ENCODE peak calls at places on chromosomes 7 and 10, in seven cellular contexts. K is MM.1S, X is PC-9, J is mammary epithelial cell, B is tibial artery, L is OCI-LY7, Z is lower lobe of right lung. H is an unnamed sample.

GRCh38 chr10:110363572-110364411 is 59.1 kb upstream of the SMNDC1 start:
- DNase-seq in X (no peak), L (no peak), K (no peak), Z (no peak), B (no peak), J (peak; percentile 56), H (no peak)

GRCh38 chr10:43409385-43410109 is 561 bp upstream of the HNRNPF start:
- DNase-seq in L (no peak), X (peak; percentile 67), K (peak; percentile 55), Z (peak; percentile 82), J (no peak), B (peak; percentile 74), H (no peak)

GRCh38 chr10:89389254-89389653 is 3.2 kb upstream of the IFIT1 start:
- DNase-seq in X (no peak), B (no peak), J (peak; percentile 17), K (peak; percentile 56), L (peak; percentile 27), Z (no peak), H (peak; percentile 12)

GRCh38 chr7:130154501-130155317 is 50.5 kb downstream of the TMEM209 start:
- DNase-seq in L (no peak), K (no peak), X (no peak), J (no peak), Z (no peak), B (no peak), H (no peak)

GRCh38 chr7:129635300-129636029 is 23.9 kb downstream of the NRF1 start:
- DNase-seq in B (peak; percentile 69), Z (peak; percentile 51), L (peak; percentile 73), X (peak; percentile 62), J (peak; percentile 62), K (peak; percentile 85), H (no peak)

GRCh38 chr7:25117226-25118047 is 7.6 kb downstream of the CYCS start:
- DNase-seq in J (no peak), L (peak; percentile 66), X (no peak), B (no peak), K (no peak), Z (no peak), H (no peak)

GRCh38 chr7:112876877-112877276 is 86.7 kb upstream of the TMEM168 start:
- DNase-seq in Z (no peak), L (no peak), B (no peak), K (no peak), J (no peak), X (no peak), H (no peak)

GRCh38 chr7:101926265-101926664 is 108.8 kb downstream of the CUX1 start:
- DNase-seq in X (no peak), J (no peak), K (no peak), L (no peak), Z (no peak), B (no peak), H (no peak)

GRCh38 chr10:87541114-87541513 is 36.4 kb downstream of the MINPP1 start:
- DNase-seq in B (no peak), Z (no peak), K (no peak), J (peak; percentile 26), X (no peak), L (no peak), H (no peak)

GRCh38 chr10:75238182-75239180 is 2.7 kb upstream of the COMTD1 start:
- DNase-seq in J (no peak), Z (peak; percentile 70), B (no peak), X (no peak), K (no peak), L (no peak), H (no peak)

GRCh38 chr7:12571691-12572090 is 1.2 kb downstream of the SCIN start:
- DNase-seq in J (no peak), Z (no peak), L (no peak), X (no peak), K (no peak), B (no peak), H (no peak)

GRCh38 chr7:130938661-130939060 is 204.7 kb upstream of the KLF14 start:
- DNase-seq in B (no peak), K (no peak), J (no peak), L (no peak), Z (no peak), X (no peak), H (no peak)

GRCh38 chr7:129607471-129608120 is 3.9 kb upstream of the NRF1 start:
- DNase-seq in B (no peak), J (peak; percentile 36), Z (no peak), X (peak; percentile 42), K (peak; percentile 49), L (peak; percentile 46), H (no peak)

GRCh38 chr7:38550881-38551280 is 80.3 kb downstream of the AMPH start:
- DNase-seq in B (no peak), X (no peak), L (no peak), Z (no peak), J (no peak), K (peak; percentile 33), H (peak; percentile 24)

GRCh38 chr10:5291501-5292195 is 73.1 kb upstream of the UCN3 start:
- DNase-seq in Z (peak; percentile 78), X (peak; percentile 69), L (no peak), J (peak; percentile 96), B (peak; percentile 82), K (peak; percentile 46), H (peak; percentile 92)

GRCh38 chr10:111146025-111146640 is 69.3 kb downstream of the ADRA2A start:
- DNase-seq in K (no peak), J (no peak), B (no peak), Z (no peak), L (no peak), X (no peak), H (peak; percentile 70)

DNA sequence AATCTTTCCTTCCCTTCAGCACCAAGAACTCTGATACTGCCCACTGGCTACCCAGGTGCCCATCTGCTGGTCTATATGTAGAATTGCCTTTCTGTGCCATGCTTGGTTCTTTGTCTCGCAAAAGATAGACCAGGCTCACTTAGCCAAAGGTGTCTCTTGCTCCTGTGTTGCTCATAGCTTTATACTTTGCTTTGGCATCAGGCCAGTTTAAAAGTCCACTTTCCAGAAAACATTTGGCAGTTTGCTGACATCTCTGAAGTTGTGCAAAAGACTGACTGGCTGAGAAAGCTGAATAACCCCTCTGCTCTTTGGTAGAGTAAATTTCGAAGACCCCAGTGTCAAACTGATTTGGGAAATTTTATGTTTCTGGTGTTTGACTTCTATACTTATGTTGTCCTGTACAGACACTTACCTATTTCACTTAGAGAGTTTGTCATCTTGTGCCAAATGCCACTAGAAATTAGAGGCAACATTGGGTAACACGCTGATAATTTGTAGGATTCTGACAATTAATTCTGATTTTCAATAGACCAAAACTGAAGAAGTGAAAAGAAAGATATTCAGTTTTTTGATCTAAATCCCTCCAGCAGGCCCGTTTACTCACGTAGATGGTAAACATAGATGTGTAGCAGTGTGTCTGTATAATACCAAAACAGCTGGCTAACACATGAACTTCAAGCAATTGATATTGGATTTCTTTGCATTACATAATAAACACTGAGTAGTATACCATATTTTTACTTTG is 91.1 kb downstream of the CPED1 start:
- DNase-seq in Z (no peak), L (no peak), J (no peak), B (no peak), X (no peak), K (no peak), H (no peak)
- TF ChIP-seq CTCF in Z (no peak), L (no peak), J (peak; percentile 7), B (peak; percentile 38), X (no peak), K (peak; percentile 19), H (no peak)

GRCh38 chr7:150722403-150723065 is 6.1 kb downstream of the GIMAP1 start:
- DNase-seq in X (no peak), B (no peak), J (no peak), K (no peak), L (no peak), Z (no peak), H (no peak)
- H3K36me3 ChIP-seq in X (no peaks in the 10 kb centered on the region), B (no peaks in the 10 kb centered on the region), J (no peaks in the 10 kb centered on the region), K (no peaks in the 10 kb centered on the region), L (no peaks in the 10 kb centered on the region), Z (peaks cover 29% of the 10 kb centered on the region), H (peaks cover 11% of the 10 kb centered on the region)

GRCh38 chr10:69819713-69820506 is 18.2 kb downstream of the COL13A1 start:
- DNase-seq in J (no peak), L (no peak), K (no peak), X (no peak), Z (no peak), B (no peak), H (no peak)
- TF ChIP-seq CTCF in J (no peak), L (no peak), K (no peak), X (no peak), Z (no peak), B (no peak), H (no peak)

DNA sequence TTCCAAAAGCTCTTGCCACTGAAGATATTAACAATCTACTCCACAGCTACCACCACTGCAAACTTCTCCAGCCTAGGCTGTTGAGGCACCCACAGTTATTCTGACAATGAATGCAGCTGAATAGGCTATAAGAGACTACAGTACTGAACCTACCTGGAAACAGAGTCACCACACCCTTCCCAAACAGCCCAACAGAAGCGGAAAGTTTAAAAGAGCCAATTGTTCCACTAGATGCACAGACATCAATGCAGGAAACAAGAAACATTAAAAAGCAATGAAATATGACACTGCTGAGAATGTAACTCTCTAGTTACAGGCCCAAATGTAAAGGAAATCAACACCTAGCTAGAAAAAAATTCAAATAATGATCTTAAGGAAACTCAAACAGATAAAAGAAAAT is 64.5 kb upstream of the PLA2G12B start:
- DNase-seq in X (no peak), K (no peak), Z (no peak), B (no peak), J (no peak), L (no peak), H (no peak)
- H3K36me3 ChIP-seq in X (peaks cover 18% of the 10 kb centered on the region), K (no peaks in the 10 kb centered on the region), Z (peaks cover 43% of the 10 kb centered on the region), B (peaks cover 29% of the 10 kb centered on the region), J (peaks cover 16% of the 10 kb centered on the region), L (peaks cover 65% of the 10 kb centered on the region), H (peaks cover 17% of the 10 kb centered on the region)

DNA sequence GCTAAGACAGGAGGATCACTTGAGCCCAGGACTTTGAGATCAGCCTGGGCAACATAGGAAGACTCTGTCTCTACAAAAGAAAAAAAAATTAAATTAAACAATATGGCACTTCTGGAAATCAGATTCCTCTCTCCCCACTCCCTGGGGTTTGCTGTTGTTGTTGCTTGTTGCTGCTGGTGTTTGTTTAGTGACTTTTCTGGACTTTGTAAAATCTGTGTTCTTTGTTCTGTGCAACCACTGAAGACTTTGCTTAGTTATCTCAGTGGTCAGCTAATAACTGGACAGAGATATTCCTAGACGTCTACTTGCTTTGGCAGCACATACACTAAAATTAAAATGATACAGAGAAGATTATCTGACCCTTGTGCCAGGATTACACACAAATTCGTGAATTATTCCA is 10.3 kb upstream of the WIPI2 start:
- DNase-seq in Z (no peak), L (no peak), X (no peak), K (no peak), J (no peak), B (no peak), H (no peak)
- TF ChIP-seq CTCF in Z (no peak), L (no peak), X (no peak), K (no peak), J (no peak), B (no peak), H (no peak)

DNA sequence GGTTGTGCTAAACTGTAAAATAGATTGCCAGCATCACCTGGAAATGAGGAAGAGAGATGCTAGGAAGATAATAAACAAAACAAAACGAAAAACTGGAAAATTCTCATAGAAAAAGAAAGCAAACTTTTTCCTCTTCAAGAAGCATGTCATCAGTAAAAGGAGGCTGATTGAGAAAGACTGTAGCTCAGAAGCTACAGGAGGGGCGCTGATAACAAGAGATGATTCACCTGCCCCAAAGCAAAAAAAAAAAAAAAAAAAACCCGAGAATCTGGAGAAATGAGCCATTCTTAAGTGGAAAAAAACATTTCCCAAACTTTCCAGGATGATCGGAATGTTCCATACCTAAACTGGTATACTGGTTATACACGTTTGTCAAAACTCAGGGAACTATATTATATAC is 130.5 kb upstream of the C1QL3 start:
- DNase-seq in J (peak; percentile 40), X (no peak), B (no peak), L (no peak), Z (no peak), K (no peak), H (no peak)
- H3K36me3 ChIP-seq in J (no peaks in the 10 kb centered on the region), X (no peaks in the 10 kb centered on the region), B (no peaks in the 10 kb centered on the region), L (no peaks in the 10 kb centered on the region), Z (no peaks in the 10 kb centered on the region), K (no peaks in the 10 kb centered on the region), H (no peaks in the 10 kb centered on the region)

H was measured in esophagus muscularis mucosa.